ENCODE peak calls at places on chromosomes 11 and 22, in five cellular contexts. One of them, this sample, is unnamed.

GRCh38 chr22:45997077-45997774 is 20.3 kb upstream of the WNT7B start:
- DNase-seq in activated CD8-positive, alpha-beta memory T cell treated with anti-CD3 and anti-CD28 coated beads for 24 hours: no peak
- DNase-seq in colonic mucosa: peak; percentile 75
- DNase-seq in EL: peak; percentile 98
- DNase-seq in endothelial cell: peak; percentile 44
- DNase-seq in this sample: peak; percentile 17

GRCh38 chr22:50281384-50281760 is 11.2 kb upstream of the MAPK11 start:
- DNase-seq in EL: no peak
- DNase-seq in activated CD8-positive, alpha-beta memory T cell treated with anti-CD3 and anti-CD28 coated beads for 24 hours: no peak
- DNase-seq in colonic mucosa: no peak
- DNase-seq in endothelial cell: no peak
- DNase-seq in this sample: no peak

GRCh38 chr11:2688381-2689231 is 11.2 kb downstream of the KCNQ1OT1 start:
- DNase-seq in colonic mucosa: no peak
- DNase-seq in activated CD8-positive, alpha-beta memory T cell treated with anti-CD3 and anti-CD28 coated beads for 24 hours: no peak
- DNase-seq in EL: no peak
- DNase-seq in endothelial cell: no peak
- DNase-seq in this sample: no peak

GRCh38 chr11:7527029-7527428 is 13.2 kb downstream of the PPFIBP2 start:
- DNase-seq in colonic mucosa: no peak
- DNase-seq in activated CD8-positive, alpha-beta memory T cell treated with anti-CD3 and anti-CD28 coated beads for 24 hours: no peak
- DNase-seq in endothelial cell: no peak
- DNase-seq in EL: no peak
- DNase-seq in this sample: no peak

GRCh38 chr11:14455648-14456430 is 43.8 kb downstream of the COPB1 start:
- DNase-seq in endothelial cell: no peak
- DNase-seq in activated CD8-positive, alpha-beta memory T cell treated with anti-CD3 and anti-CD28 coated beads for 24 hours: no peak
- DNase-seq in colonic mucosa: no peak
- DNase-seq in EL: no peak
- DNase-seq in this sample: no peak

GRCh38 chr11:111977141-111978027 is 40.2 kb downstream of the DIXDC1 start:
- DNase-seq in colonic mucosa: peak; percentile 67
- DNase-seq in EL: peak; percentile 47
- DNase-seq in endothelial cell: peak; percentile 62
- DNase-seq in activated CD8-positive, alpha-beta memory T cell treated with anti-CD3 and anti-CD28 coated beads for 24 hours: peak; percentile 66
- DNase-seq in this sample: peak; percentile 36

GRCh38 chr11:72574534-72575460 is 99.4 kb downstream of the PDE2A start:
- DNase-seq in activated CD8-positive, alpha-beta memory T cell treated with anti-CD3 and anti-CD28 coated beads for 24 hours: peak; percentile 21
- DNase-seq in colonic mucosa: no peak
- DNase-seq in endothelial cell: no peak
- DNase-seq in EL: no peak
- DNase-seq in this sample: no peak

GRCh38 chr11:65643971-65644370 is 6.1 kb downstream of the SIPA1 start:
- DNase-seq in colonic mucosa: no peak
- DNase-seq in activated CD8-positive, alpha-beta memory T cell treated with anti-CD3 and anti-CD28 coated beads for 24 hours: no peak
- DNase-seq in endothelial cell: no peak
- DNase-seq in EL: no peak
- DNase-seq in this sample: no peak

This sample was measured in small intestine.